ENCODE peak calls at places on chromosomes 13 and 19, in seven cellular contexts. D is gastrocnemius medialis, M is left ventricle myocardium inferior, S is cardiac muscle cell, P is psoas muscle, R is adrenal gland, G is fibroblast of lung. N is an unnamed sample.

GRCh38 chr19:18594824-18595373 is 6.3 kb downstream of the REX1BD start:
- DNase-seq in D (no peak), M (no peak), S (no peak), P (no peak), R (no peak), G (no peak), N (no peak)

GRCh38 chr13:113489549-113490495 is 689 bp downstream of the DCUN1D2 start:
- DNase-seq in D (no peak), M (no peak), S (peak; percentile 38), P (no peak), R (no peak), G (peak; percentile 44), N (peak; percentile 47)

GRCh38 chr19:28424662-28425430 is 788.1 kb downstream of the UQCRFS1 start:
- DNase-seq in D (no peak), M (no peak), S (no peak), P (no peak), R (no peak), G (no peak), N (no peak)

GRCh38 chr19:55340144-55340783 is 588 bp downstream of the KMT5C start:
- DNase-seq in D (no peak), M (no peak), S (peak; percentile 12), P (peak; percentile 34), R (peak; percentile 53), G (no peak), N (no peak)

GRCh38 chr19:40555978-40556689 is 20.5 kb upstream of the SHKBP1 start:
- DNase-seq in D (no peak), M (no peak), S (no peak), P (no peak), R (no peak), G (no peak), N (no peak)

GRCh38 chr13:106561551-106562170 is 6.3 kb downstream of the ARGLU1 start:
- DNase-seq in D (no peak), M (no peak), S (peak; percentile 40), P (no peak), R (no peak), G (no peak), N (peak; percentile 11)

GRCh38 chr19:46963093-46963734 is 56.4 kb upstream of the NPAS1 start:
- DNase-seq in D (no peak), M (no peak), S (no peak), P (no peak), R (no peak), G (peak; percentile 69), N (no peak)

GRCh38 chr19:50331187-50332013 is 2.2 kb upstream of the KCNC3 start:
- DNase-seq in D (no peak), M (no peak), S (no peak), P (no peak), R (no peak), G (no peak), N (no peak)

GRCh38 chr19:10086032-10086903 is at the start of gene SHFL:
- DNase-seq in D (no peak), M (peak; percentile 72), S (peak; percentile 42), P (peak; percentile 70), R (peak; percentile 79), G (peak; percentile 58), N (peak; percentile 64)

GRCh38 chr13:34430294-34430693 is 511.8 kb upstream of the NBEA start:
- DNase-seq in D (no peak), M (no peak), S (no peak), P (no peak), R (no peak), G (no peak), N (no peak)

GRCh38 chr13:62829476-62829875 is 1413.8 kb upstream of the PCDH20 start:
- DNase-seq in D (no peak), M (no peak), S (no peak), P (no peak), R (no peak), G (no peak), N (no peak)

GRCh38 chr13:68190826-68191225 is 960.7 kb upstream of the PCDH9 start:
- DNase-seq in D (no peak), M (no peak), S (no peak), P (no peak), R (no peak), G (peak; percentile 57), N (no peak)

GRCh38 chr19:3849092-3849491 is 19.7 kb downstream of the ZFR2 start:
- DNase-seq in D (no peak), M (no peak), S (peak; percentile 44), P (no peak), R (no peak), G (no peak), N (peak; percentile 38)

GRCh38 chr13:23547000-23547590 is 23.1 kb upstream of the TNFRSF19 start:
- DNase-seq in D (no peak), M (peak; percentile 62), S (no peak), P (peak; percentile 53), R (peak; percentile 30), G (peak; percentile 45), N (no peak)

GRCh38 chr13:51269039-51269438 is 46.8 kb downstream of the FAM124A start:
- DNase-seq in D (no peak), M (no peak), S (no peak), P (no peak), R (no peak), G (peak; percentile 38), N (peak; percentile 38)

GRCh38 chr13:50712469-50712868 is 131.0 kb downstream of the DLEU7 start:
- DNase-seq in D (no peak), M (no peak), S (no peak), P (no peak), R (no peak), G (peak; percentile 26), N (no peak)

GRCh38 chr13:50123862-50124535 is 108.8 kb downstream of the KCNRG start:
- DNase-seq in D (peak; percentile 90), M (no peak), S (peak; percentile 89), P (peak; percentile 87), R (peak; percentile 85), G (peak; percentile 78), N (no peak)

GRCh38 chr13:99373436-99373835 is 66.2 kb upstream of the GPR183 start:
- DNase-seq in D (no peak), M (no peak), S (no peak), P (no peak), R (no peak), G (no peak), N (no peak)

GRCh38 chr13:101942038-101942437 is 459.8 kb downstream of the FGF14 start:
- DNase-seq in D (no peak), M (no peak), S (peak; percentile 66), P (no peak), R (no peak), G (peak; percentile 59), N (peak; percentile 4)

GRCh38 chr13:60384911-60385310 is 12.1 kb upstream of the TDRD3 start:
- DNase-seq in D (no peak), M (no peak), S (no peak), P (no peak), R (no peak), G (no peak), N (no peak)

GRCh38 chr13:48873081-48873480 is 102.6 kb upstream of the FNDC3A start:
- DNase-seq in D (no peak), M (no peak), S (no peak), P (no peak), R (no peak), G (no peak), N (no peak)

GRCh38 chr13:66803013-66803739 is 427.0 kb downstream of the PCDH9 start:
- DNase-seq in D (no peak), M (no peak), S (no peak), P (no peak), R (no peak), G (no peak), N (no peak)

GRCh38 chr13:44160549-44161278 is 212.9 kb upstream of the SERP2 start:
- DNase-seq in D (peak; percentile 58), M (no peak), S (no peak), P (no peak), R (no peak), G (peak; percentile 15), N (no peak)

GRCh38 chr19:34806976-34807860 is 34.2 kb upstream of the ZNF599 start:
- DNase-seq in D (no peak), M (no peak), S (no peak), P (no peak), R (no peak), G (no peak), N (no peak)

GRCh38 chr19:9962623-9963290 is 26.4 kb upstream of the OLFM2 start:
- DNase-seq in D (no peak), M (no peak), S (no peak), P (no peak), R (no peak), G (no peak), N (no peak)

GRCh38 chr19:41784337-41785239 is 11.8 kb upstream of the CEACAM3 start:
- DNase-seq in D (no peak), M (no peak), S (no peak), P (no peak), R (no peak), G (no peak), N (no peak)
- H3K4me3 ChIP-seq in D (no peak overlapping the region), M (no peak overlapping the region), S (no peak overlapping the region), P (no peak overlapping the region), R (no peak overlapping the region), G (no peak overlapping the region), N (no peak overlapping the region)

DNA sequence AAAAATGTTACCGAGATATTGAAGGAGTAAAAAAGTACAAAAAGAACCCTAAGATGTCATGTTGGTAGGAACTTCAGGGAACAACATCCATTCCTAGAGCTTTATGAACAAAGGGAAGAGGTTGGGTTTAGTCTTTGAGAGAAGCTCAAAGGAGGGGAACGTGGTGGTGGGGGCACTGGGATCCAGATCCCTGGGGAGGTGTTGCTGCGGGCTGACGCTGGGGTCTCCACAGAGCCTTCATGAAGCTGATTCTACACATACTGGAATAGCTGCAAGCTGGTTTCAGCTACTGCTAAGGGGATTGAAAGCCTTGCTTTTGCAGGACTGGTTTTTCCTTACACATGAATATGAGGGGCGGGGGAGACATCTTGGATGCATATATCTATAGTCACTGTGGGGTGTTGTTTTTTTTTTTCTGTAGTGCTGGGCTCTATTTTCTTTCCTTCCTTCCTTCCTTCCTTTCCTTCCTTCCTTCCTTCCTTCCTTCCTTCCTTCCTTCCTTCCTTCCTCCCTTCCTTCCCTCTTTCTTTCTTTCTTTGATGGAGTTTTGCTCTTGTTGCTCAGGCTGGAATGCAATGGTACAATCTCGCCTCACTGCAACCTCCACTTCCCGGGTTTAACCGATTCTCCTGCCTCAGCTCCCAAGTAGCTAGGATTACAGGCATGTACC is 6.5 kb upstream of the MZF1 start:
- DNase-seq in D (no peak), M (no peak), S (no peak), P (no peak), R (no peak), G (no peak), N (no peak)
- H3K4me1 ChIP-seq in D (peaks cover 13% of the 10 kb centered on the region), M (peaks cover 32% of the 10 kb centered on the region), S (peaks cover 6% of the 10 kb centered on the region), P (peaks cover 10% of the 10 kb centered on the region), R (peaks cover 9% of the 10 kb centered on the region), G (peaks cover 6% of the 10 kb centered on the region), N (no peaks in the 10 kb centered on the region)

GRCh38 chr13:20016649-20017364 is 58.3 kb downstream of the ZMYM2 start:
- DNase-seq in D (no peak), M (no peak), S (no peak), P (no peak), R (no peak), G (no peak), N (no peak)
- H3K36me3 ChIP-seq in D (peaks cover 13% of the 10 kb centered on the region), M (peaks cover 69% of the 10 kb centered on the region), S (peaks cover 7% of the 10 kb centered on the region), P (peaks cover 31% of the 10 kb centered on the region), R (peaks cover 14% of the 10 kb centered on the region), G (no peaks in the 10 kb centered on the region), N (peaks cover 20% of the 10 kb centered on the region)

DNA sequence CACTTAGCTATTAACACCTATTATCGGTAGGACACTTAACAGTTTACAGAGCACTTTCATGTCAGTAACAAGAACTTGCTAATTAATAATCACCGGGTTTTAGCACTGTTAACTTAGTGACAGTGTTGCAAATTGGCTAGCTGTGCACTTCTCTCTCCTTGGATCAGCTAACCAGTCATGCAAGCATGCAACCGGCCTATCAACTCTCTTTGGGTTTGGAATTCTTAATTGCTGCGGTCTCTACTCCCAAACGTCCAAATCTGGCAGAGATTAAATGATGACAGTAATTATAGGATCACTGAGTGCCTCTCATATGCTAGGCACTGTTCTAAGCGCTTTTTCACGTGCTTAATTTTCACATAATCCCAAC is 1.2 kb downstream of the EPS15L1 start:
- DNase-seq in D (no peak), M (no peak), S (no peak), P (no peak), R (no peak), G (no peak), N (no peak)
- H3K4me3 ChIP-seq in D (peak overlapping the region; percentile 70), M (peak overlapping the region; percentile 99), S (peak overlapping the region; percentile 75), P (peak overlapping the region; percentile 97), R (no peak overlapping the region), G (peak overlapping the region; percentile 90), N (peak overlapping the region; percentile 71)